ENCODE peak calls at places on chromosome 11, in nine cellular contexts. G is tibial artery, H is pancreas, U is right lobe of liver, K is AG09309, R is HepG2, Y is HFF-Myc, Q is transverse colon, F is MM.1S. V is an unnamed sample.
A peak's percentile ranks its signal among the peaks of the same experiment; 100 is the strongest.

GRCh38 chr11:46612326-46612725 is 4.7 kb downstream of the HARBI1 start:
- DNase-seq in G (no peak), H (no peak), U (no peak), K (no peak), R (no peak), Y (no peak), Q (no peak), F (no peak), V (no peak)

GRCh38 chr11:74671520-74672196 is 59.6 kb downstream of the CHRDL2 start:
- DNase-seq in G (peak; percentile 39), H (no peak), U (no peak), K (no peak), R (no peak), Y (no peak), Q (no peak), F (no peak), V (no peak)

GRCh38 chr11:12430351-12430750 is 53.0 kb downstream of the PARVA start:
- DNase-seq in G (no peak), H (no peak), U (no peak), K (no peak), R (no peak), Y (no peak), Q (no peak), F (no peak), V (no peak)

GRCh38 chr11:46105134-46105628 is 16.1 kb downstream of the PHF21A start:
- DNase-seq in G (no peak), H (no peak), U (no peak), K (no peak), R (no peak), Y (no peak), Q (no peak), F (no peak), V (no peak)

GRCh38 chr11:13040969-13041561 is 31.9 kb downstream of the RASSF10 start:
- DNase-seq in G (no peak), H (no peak), U (no peak), K (no peak), R (no peak), Y (no peak), Q (no peak), F (no peak), V (no peak)

GRCh38 chr11:68118753-68119448 is 2.3 kb downstream of the CHKA start:
- DNase-seq in G (no peak), H (no peak), U (no peak), K (no peak), R (no peak), Y (no peak), Q (peak; percentile 50), F (no peak), V (no peak)

GRCh38 chr11:22432331-22433065 is 94.3 kb downstream of the SLC17A6 start:
- DNase-seq in G (no peak), H (peak; percentile 41), U (no peak), K (no peak), R (no peak), Y (no peak), Q (no peak), F (no peak), V (no peak)

GRCh38 chr11:102309621-102310541 is 7.4 kb upstream of the BIRC3 start:
- DNase-seq in G (no peak), H (no peak), U (no peak), K (no peak), R (peak; percentile 18), Y (no peak), Q (no peak), F (no peak), V (no peak)

GRCh38 chr11:96215094-96215782 is 127.8 kb downstream of the MAML2 start:
- DNase-seq in G (no peak), H (no peak), U (no peak), K (no peak), R (no peak), Y (no peak), Q (peak; percentile 63), F (peak; percentile 86), V (peak; percentile 40)

GRCh38 chr11:105181100-105181499 is 41.5 kb upstream of the CARD18 start:
- DNase-seq in G (no peak), H (no peak), U (no peak), K (no peak), R (no peak), Y (no peak), Q (no peak), F (no peak), V (peak; percentile 9)

GRCh38 chr11:17694711-17695110 is 24.7 kb upstream of the MYOD1 start:
- DNase-seq in G (no peak), H (no peak), U (no peak), K (no peak), R (no peak), Y (no peak), Q (no peak), F (no peak), V (no peak)

DNA sequence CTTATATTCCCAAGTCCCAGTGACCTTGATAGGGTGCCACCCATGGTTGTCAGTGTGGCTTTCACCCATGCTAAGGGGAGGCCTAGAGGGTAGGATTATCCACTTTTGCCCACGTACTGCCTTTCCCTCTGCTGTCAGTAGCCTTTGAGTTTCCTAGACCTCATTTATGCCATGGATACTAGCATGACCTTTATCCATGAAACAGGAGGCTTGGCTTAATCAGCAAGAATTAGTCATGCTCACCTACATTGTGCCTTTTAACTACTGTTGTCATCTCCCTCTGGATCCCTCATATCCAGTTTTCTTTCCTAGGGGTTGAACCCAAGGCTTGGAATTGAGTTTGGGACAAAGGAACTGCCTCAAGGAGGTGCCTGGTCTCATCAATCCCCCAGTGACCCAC is 716.7 kb downstream of the NTM start:
- DNase-seq in G (no peak), H (no peak), U (no peak), K (no peak), R (no peak), Y (no peak), Q (no peak), F (no peak), V (no peak)
- H3K4me3 ChIP-seq in G (no peak overlapping the region), H (no peak overlapping the region), U (no peak overlapping the region), K (no peak overlapping the region), R (no peak overlapping the region), Y (no peak overlapping the region), Q (no peak overlapping the region), F (no peak overlapping the region), V (no peak overlapping the region)

GRCh38 chr11:827146-827860 is 416 bp upstream of the CRACR2B start:
- DNase-seq in G (no peak), H (peak; percentile 77), U (no peak), K (no peak), R (peak; percentile 47), Y (no peak), Q (peak; percentile 74), F (peak; percentile 60), V (peak; percentile 59)
- H3K4me3 ChIP-seq in G (peak overlapping the region; percentile 48), H (peak overlapping the region; percentile 63), U (peak overlapping the region; percentile 25), K (no peak overlapping the region), R (peak overlapping the region; percentile 69), Y (peak overlapping the region; percentile 7), Q (peak overlapping the region; percentile 41), F (peak overlapping the region; percentile 66), V (peak overlapping the region; percentile 75)

GRCh38 chr11:108500721-108501120 is 2.5 kb upstream of the POGLUT3 start:
- DNase-seq in G (no peak), H (no peak), U (no peak), K (no peak), R (peak; percentile 23), Y (no peak), Q (no peak), F (no peak), V (peak; percentile 23)

GRCh38 chr11:108497317-108498045 is 703 bp downstream of the POGLUT3 start:
- DNase-seq in G (peak; percentile 94), H (peak; percentile 82), U (peak; percentile 78), K (peak; percentile 95), R (peak; percentile 89), Y (peak; percentile 97), Q (peak; percentile 87), F (peak; percentile 7), V (peak; percentile 94)

GRCh38 chr11:108498046-108498815 is at the start of gene POGLUT3:
- DNase-seq in G (peak; percentile 74), H (peak; percentile 68), U (peak; percentile 75), K (no peak), R (peak; percentile 41), Y (no peak), Q (peak; percentile 64), F (peak; percentile 18), V (peak; percentile 27)

GRCh38 chr11:108500169-108500568 is 2.0 kb upstream of the POGLUT3 start:
- DNase-seq in G (no peak), H (no peak), U (no peak), K (no peak), R (no peak), Y (no peak), Q (no peak), F (no peak), V (no peak)

DNA sequence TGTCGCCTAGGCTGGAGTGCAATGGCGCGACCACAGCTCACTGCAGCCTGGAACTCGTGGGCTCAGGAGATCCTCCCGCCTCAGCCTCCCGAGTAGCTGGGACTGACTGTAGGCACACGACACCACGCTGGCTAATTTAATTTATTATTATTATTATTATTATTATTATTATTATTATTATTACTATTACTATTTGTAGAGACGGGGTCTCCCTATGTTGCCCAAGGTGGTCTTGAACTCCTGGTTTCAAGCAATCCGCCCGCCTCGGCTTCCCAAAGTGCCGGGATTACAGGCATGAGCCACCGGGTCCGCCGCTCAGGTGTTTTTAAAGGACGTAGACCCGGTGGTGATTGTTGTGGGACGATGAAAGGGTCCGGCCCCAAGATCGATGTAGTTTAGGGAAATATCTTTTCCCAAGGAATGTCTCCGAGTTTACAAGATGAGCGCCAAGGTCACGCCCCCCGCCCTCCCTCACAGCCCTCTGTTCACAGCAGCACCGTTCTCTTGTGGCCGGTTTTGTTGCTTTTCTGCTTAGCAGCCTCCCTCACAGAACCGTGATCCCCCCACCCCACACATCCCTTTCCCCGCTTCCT is 728 bp upstream of the POGLUT3 start:
- DNase-seq in G (no peak), H (peak; percentile 21), U (no peak), K (no peak), R (no peak), Y (no peak), Q (peak; percentile 13), F (no peak), V (no peak)
- H3K4me3 ChIP-seq in G (peak overlapping the region; percentile 96), H (peak overlapping the region; percentile 73), U (peak overlapping the region; percentile 87), K (peak overlapping the region; percentile 57), R (peak overlapping the region; percentile 61), Y (peak overlapping the region; percentile 54), Q (peak overlapping the region; percentile 76), F (peak overlapping the region; percentile 60), V (peak overlapping the region; percentile 65)

DNA sequence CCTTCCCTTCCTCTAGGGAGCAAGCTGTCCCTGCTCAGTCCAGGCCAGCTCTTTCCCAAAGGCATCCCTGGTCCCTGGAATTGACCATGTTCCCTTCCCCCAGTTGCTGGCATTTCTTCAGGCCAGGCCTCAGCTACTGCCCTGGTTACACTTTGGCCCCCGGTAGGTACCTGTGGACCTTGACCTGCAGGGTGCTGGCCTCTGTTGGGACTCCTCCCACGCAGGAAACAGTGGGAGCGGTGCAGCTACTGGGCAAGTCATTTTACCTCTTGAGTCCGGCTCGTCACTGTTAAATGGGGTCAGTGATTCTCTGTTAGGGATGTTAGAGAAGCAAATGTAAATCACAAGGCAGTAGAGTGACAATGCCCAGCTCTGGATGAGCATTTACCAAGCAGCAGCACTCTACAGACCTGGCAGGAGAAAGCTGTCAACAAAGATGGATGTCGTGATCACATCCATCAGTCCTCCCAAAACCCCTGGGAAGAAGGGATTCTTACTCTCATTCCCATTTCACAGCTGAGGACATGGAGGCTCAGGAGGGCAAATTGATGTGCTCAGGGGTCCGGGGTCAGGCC is 16.9 kb downstream of the MYO7A start:
- DNase-seq in G (no peak), H (no peak), U (peak; percentile 96), K (no peak), R (peak; percentile 77), Y (no peak), Q (peak; percentile 73), F (no peak), V (peak; percentile 93)
- H3K4me3 ChIP-seq in G (no peak overlapping the region), H (no peak overlapping the region), U (no peak overlapping the region), K (no peak overlapping the region), R (no peak overlapping the region), Y (no peak overlapping the region), Q (no peak overlapping the region), F (no peak overlapping the region), V (no peak overlapping the region)